ENCODE peak calls at places on chromosome 1, in four cellular contexts. One of them, this sample, is unnamed.

GRCh38 chr1:42940851-42941639 is 17.6 kb downstream of the SLC2A1 start:
- DNase-seq in GF-D8: no peak
- DNase-seq in Daoy: peak
- DNase-seq in head of caudate nucleus: no peak
- DNase-seq in this sample: peak

GRCh38 chr1:161378014-161378413 is 10.3 kb upstream of the CFAP126 start:
- DNase-seq in GF-D8: no peak
- DNase-seq in Daoy: no peak
- DNase-seq in head of caudate nucleus: no peak
- DNase-seq in this sample: no peak

GRCh38 chr1:155263067-155263466 is 907 bp upstream of the SCAMP3 start:
- DNase-seq in GF-D8: no peak
- DNase-seq in Daoy: no peak
- DNase-seq in head of caudate nucleus: no peak
- DNase-seq in this sample: no peak

GRCh38 chr1:162987866-162988265 is 81.3 kb upstream of the RGS4 start:
- DNase-seq in GF-D8: no peak
- DNase-seq in Daoy: peak
- DNase-seq in head of caudate nucleus: no peak
- DNase-seq in this sample: no peak

GRCh38 chr1:27555700-27556424 is 48.1 kb downstream of the AHDC1 start:
- DNase-seq in GF-D8: no peak
- DNase-seq in Daoy: no peak
- DNase-seq in head of caudate nucleus: no peak
- DNase-seq in this sample: no peak

GRCh38 chr1:84883286-84883685 is 9.7 kb downstream of the LPAR3 start:
- DNase-seq in GF-D8: no peak
- DNase-seq in Daoy: peak
- DNase-seq in head of caudate nucleus: no peak
- DNase-seq in this sample: no peak

GRCh38 chr1:55506686-55507577 is 291.8 kb upstream of the USP24 start:
- DNase-seq in GF-D8: no peak
- DNase-seq in Daoy: peak
- DNase-seq in head of caudate nucleus: no peak
- DNase-seq in this sample: no peak

GRCh38 chr1:1911390-1912041 is 3.5 kb upstream of the CALML6 start:
- DNase-seq in GF-D8: no peak
- DNase-seq in Daoy: no peak
- DNase-seq in head of caudate nucleus: no peak
- DNase-seq in this sample: peak

GRCh38 chr1:63920154-63921117 is 146.6 kb downstream of the ROR1 start:
- DNase-seq in GF-D8: no peak
- DNase-seq in Daoy: peak
- DNase-seq in head of caudate nucleus: no peak
- DNase-seq in this sample: peak

GRCh38 chr1:17201201-17202021 is 3.5 kb upstream of the PADI1 start:
- DNase-seq in GF-D8: no peak
- DNase-seq in Daoy: no peak
- DNase-seq in head of caudate nucleus: no peak
- DNase-seq in this sample: peak

This sample was measured in islet precursor cell.